ENCODE peak calls at places on chromosome 4, in four cellular contexts. Z is colonic mucosa; C is CD8-positive, alpha-beta memory T cell; R is lung. E is an unnamed sample.

GRCh38 chr4:186798951-186799659 is 75.4 kb upstream of the FAT1 start:
- DNase-seq in Z (no peak), C (no peak), R (no peak), E (peak; percentile 64)

GRCh38 chr4:119100640-119101039 is 35.0 kb upstream of the MYOZ2 start:
- DNase-seq in Z (no peak), C (no peak), R (no peak), E (no peak)

GRCh38 chr4:41436365-41437263 is 101.3 kb upstream of the LIMCH1 start:
- DNase-seq in Z (no peak), C (no peak), R (no peak), E (no peak)

GRCh38 chr4:106679063-106679462 is 310.5 kb upstream of the GIMD1 start:
- DNase-seq in Z (no peak), C (no peak), R (no peak), E (no peak)

GRCh38 chr4:36260714-36261113 is 16.4 kb upstream of the ARAP2 start:
- DNase-seq in Z (no peak), C (no peak), R (no peak), E (no peak)

GRCh38 chr4:110085131-110085530 is 113.3 kb downstream of the ELOVL6 start:
- DNase-seq in Z (peak; percentile 93), C (peak; percentile 6), R (peak; percentile 43), E (peak; percentile 99)

GRCh38 chr4:120236873-120237272 is 170.2 kb upstream of the MAD2L1 start:
- DNase-seq in Z (no peak), C (no peak), R (no peak), E (no peak)

GRCh38 chr4:106287353-106287969 is 28.5 kb downstream of the TBCK start:
- DNase-seq in Z (no peak), C (no peak), R (no peak), E (peak; percentile 3)

GRCh38 chr4:1077711-1078477 is 35.5 kb downstream of the RNF212 start:
- DNase-seq in Z (no peak), C (no peak), R (no peak), E (no peak)

GRCh38 chr4:156654410-156654809 is 317.2 kb downstream of the PDGFC start:
- DNase-seq in Z (no peak), C (no peak), R (no peak), E (no peak)

GRCh38 chr4:39539026-39539690 is 11.9 kb upstream of the UGDH start:
- DNase-seq in Z (no peak), C (no peak), R (no peak), E (no peak)

GRCh38 chr4:77172336-77172735 is 15.3 kb downstream of the CCNG2 start:
- DNase-seq in Z (no peak), C (no peak), R (no peak), E (no peak)

GRCh38 chr4:25075129-25075528 is 44.4 kb upstream of the LGI2 start:
- DNase-seq in Z (no peak), C (no peak), R (no peak), E (no peak)

GRCh38 chr4:147916351-147916750 is 184.5 kb downstream of the ARHGAP10 start:
- DNase-seq in Z (no peak), C (no peak), R (no peak), E (no peak)

GRCh38 chr4:150176559-150176958 is 98.3 kb downstream of the DCLK2 start:
- DNase-seq in Z (no peak), C (no peak), R (no peak), E (no peak)

GRCh38 chr4:98113005-98113404 is 30.3 kb downstream of the STPG2 start:
- DNase-seq in Z (no peak), C (no peak), R (no peak), E (peak; percentile 12)

GRCh38 chr4:130486186-130486585 is 1390.2 kb downstream of the C4orf33 start:
- DNase-seq in Z (no peak), C (no peak), R (no peak), E (no peak)

GRCh38 chr4:87129681-87130080 is 90.7 kb downstream of the KLHL8 start:
- DNase-seq in Z (no peak), C (no peak), R (no peak), E (no peak)

GRCh38 chr4:37717575-37717974 is 31.4 kb upstream of the RELL1 start:
- DNase-seq in Z (no peak), C (no peak), R (no peak), E (no peak)

GRCh38 chr4:84403656-84404055 is 95.4 kb downstream of the NKX6-1 start:
- DNase-seq in Z (no peak), C (no peak), R (no peak), E (no peak)

GRCh38 chr4:77787969-77788368 is 31.2 kb downstream of the CNOT6L start:
- DNase-seq in Z (no peak), C (no peak), R (no peak), E (no peak)

GRCh38 chr4:16197842-16198241 is 28.4 kb downstream of the TAPT1 start:
- DNase-seq in Z (no peak), C (no peak), R (no peak), E (no peak)

GRCh38 chr4:133593764-133594163 is 444.7 kb downstream of the PCDH10 start:
- DNase-seq in Z (no peak), C (no peak), R (no peak), E (no peak)

GRCh38 chr4:152999376-153000067 is 63.4 kb downstream of the FHDC1 start:
- DNase-seq in Z (peak; percentile 45), C (no peak), R (no peak), E (peak; percentile 94)

DNA sequence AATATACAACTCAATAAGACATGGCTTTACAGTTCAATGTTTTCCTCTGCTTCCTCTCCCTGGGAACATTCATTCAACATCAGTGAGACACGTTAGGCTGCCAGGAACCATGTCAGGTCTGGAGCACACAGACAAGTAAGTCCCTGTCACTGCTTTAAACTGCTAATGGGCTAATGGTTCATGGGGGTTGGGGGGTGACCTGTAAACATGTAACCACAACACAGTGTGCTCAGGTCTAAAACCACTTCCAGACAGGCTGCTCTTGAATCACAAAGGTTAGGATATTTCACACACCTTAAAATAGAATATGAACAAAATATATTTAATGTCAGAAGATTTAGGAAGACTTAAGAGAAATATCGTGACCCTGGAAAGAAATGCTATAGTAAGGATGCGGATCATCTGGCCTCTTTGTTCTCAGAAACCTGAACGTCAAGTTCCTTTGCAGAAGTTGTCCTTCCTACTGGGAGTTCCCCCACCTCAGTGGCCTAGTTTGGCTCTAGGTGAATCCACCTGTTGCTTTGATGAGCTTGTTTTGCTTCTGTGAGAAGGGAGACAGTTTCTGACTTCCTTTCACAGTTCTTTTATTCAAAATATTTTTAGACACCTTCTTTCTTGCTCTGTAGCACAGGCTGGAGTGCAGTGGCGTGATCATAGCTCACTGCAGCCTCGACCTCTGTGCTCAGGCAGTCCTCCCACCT is 359.9 kb downstream of the UNC5C start:
- DNase-seq in Z (no peak), C (peak; percentile 10), R (no peak), E (peak; percentile 3)
- H3K27ac ChIP-seq in Z (no peak overlapping the region), C (no peak overlapping the region), R (no peak overlapping the region), E (no peak overlapping the region)

GRCh38 chr4:8856835-8857590 is 14.6 kb downstream of the HMX1 start:
- DNase-seq in Z (no peak), C (no peak), R (no peak), E (no peak)
- H3K4me3 ChIP-seq in Z (no peak overlapping the region), C (no peak overlapping the region), R (no peak overlapping the region), E (no peak overlapping the region)

GRCh38 chr4:6847134-6847533 is 62.5 kb upstream of the TBC1D14 start:
- DNase-seq in Z (no peak), C (no peak), R (no peak), E (no peak)
- H3K36me3 ChIP-seq in Z (no peaks in the 10 kb centered on the region), C (peaks cover 11% of the 10 kb centered on the region), R (peaks cover 14% of the 10 kb centered on the region), E (peaks cover 4% of the 10 kb centered on the region)

GRCh38 chr4:53575552-53575951 is 15.7 kb downstream of the LNX1 start:
- DNase-seq in Z (no peak), C (no peak), R (no peak), E (no peak)
- H3K27ac ChIP-seq in Z (no peak overlapping the region), C (no peak overlapping the region), R (no peak overlapping the region), E (no peak overlapping the region)

GRCh38 chr4:3197366-3198105 is 51.4 kb upstream of the MSANTD1 start:
- DNase-seq in Z (no peak), C (no peak), R (no peak), E (no peak)
- H3K4me3 ChIP-seq in Z (no peak overlapping the region), C (no peak overlapping the region), R (no peak overlapping the region), E (no peak overlapping the region)

GRCh38 chr4:3217771-3218170 is 31.2 kb upstream of the MSANTD1 start:
- DNase-seq in Z (no peak), C (no peak), R (no peak), E (no peak)

GRCh38 chr4:3215256-3215655 is 33.7 kb upstream of the MSANTD1 start:
- DNase-seq in Z (no peak), C (no peak), R (no peak), E (no peak)

GRCh38 chr4:3213661-3214250 is 35.2 kb upstream of the MSANTD1 start:
- DNase-seq in Z (no peak), C (no peak), R (no peak), E (no peak)

GRCh38 chr4:3217266-3217665 is 31.7 kb upstream of the MSANTD1 start:
- DNase-seq in Z (no peak), C (no peak), R (no peak), E (no peak)

DNA sequence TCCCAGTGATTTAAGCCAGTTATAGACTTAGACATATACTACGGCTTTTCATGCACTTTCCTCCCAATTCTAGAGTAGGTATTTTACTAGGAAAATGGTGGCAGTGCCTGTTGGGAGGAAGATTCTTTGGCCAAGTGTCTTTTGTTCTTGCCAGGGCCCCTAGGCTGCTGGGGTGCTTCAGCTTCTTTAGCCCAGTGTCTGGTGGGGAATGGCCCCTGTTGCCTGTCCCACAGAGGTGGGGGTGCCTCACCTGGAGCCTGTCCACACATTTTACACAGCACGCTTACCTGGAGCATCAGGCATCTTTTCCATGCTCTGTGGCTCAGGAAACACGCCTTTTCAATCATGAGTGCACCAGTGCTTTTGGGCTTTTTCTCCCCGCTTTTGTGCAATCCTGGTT is 33.2 kb upstream of the MSANTD1 start:
- DNase-seq in Z (no peak), C (no peak), R (no peak), E (no peak)
- H3K36me3 ChIP-seq in Z (peaks cover 5% of the 10 kb centered on the region), C (peaks cover 58% of the 10 kb centered on the region), R (peaks cover 59% of the 10 kb centered on the region), E (peaks cover 37% of the 10 kb centered on the region)